ENCODE peak calls at places on chromosomes 7 and 10, in four cellular contexts. B is IMR-90, I is K562, C is GM12878. X is an unnamed sample.

GRCh38 chr10:44963772-44964633 is 4.4 kb downstream of the RASSF4 start:
- DNase-seq in B (no peak), C (no peak), I (no peak), X (no peak)

GRCh38 chr10:22693371-22693784 is 21.0 kb downstream of the PIP4K2A start:
- DNase-seq in C (no peak), I (peak), B (peak), X (no peak)

GRCh38 chr10:116170815-116171250 is 102.2 kb downstream of the GFRA1 start:
- DNase-seq in I (no peak), B (peak), C (no peak), X (no peak)

GRCh38 chr7:39406464-39406863 is 159.7 kb upstream of the YAE1 start:
- DNase-seq in C (peak), I (no peak), B (no peak), X (no peak)

GRCh38 chr10:12742776-12743175 is 258.7 kb downstream of the CCDC3 start:
- DNase-seq in C (peak), I (no peak), B (no peak), X (no peak)

GRCh38 chr10:132961-133898 is 2.0 kb upstream of the ZMYND11 start:
- DNase-seq in B (peak), I (no peak), C (no peak), X (peak)

GRCh38 chr10:6128591-6129383 is 40.0 kb downstream of the RBM17 start:
- DNase-seq in C (no peak), B (peak), I (no peak), X (no peak)

GRCh38 chr10:22821501-22821900 is 106.4 kb upstream of the ARMC3 start:
- DNase-seq in I (no peak), B (peak), C (no peak), X (no peak)

GRCh38 chr7:26944486-26944885 is 80.1 kb upstream of the SKAP2 start:
- DNase-seq in B (no peak), I (no peak), C (no peak), X (no peak)

GRCh38 chr10:104096692-104097091 is 11.0 kb upstream of the COL17A1 start:
- DNase-seq in I (no peak), B (no peak), C (no peak), X (no peak)

GRCh38 chr10:104090597-104090996 is 4.9 kb upstream of the COL17A1 start:
- DNase-seq in C (no peak), I (no peak), B (peak), X (no peak)

GRCh38 chr10:104089621-104090020 is 3.9 kb upstream of the COL17A1 start:
- DNase-seq in B (no peak), C (no peak), I (no peak), X (no peak)

GRCh38 chr10:104088239-104088638 is 2.6 kb upstream of the COL17A1 start:
- DNase-seq in C (no peak), I (no peak), B (no peak), X (no peak)

DNA sequence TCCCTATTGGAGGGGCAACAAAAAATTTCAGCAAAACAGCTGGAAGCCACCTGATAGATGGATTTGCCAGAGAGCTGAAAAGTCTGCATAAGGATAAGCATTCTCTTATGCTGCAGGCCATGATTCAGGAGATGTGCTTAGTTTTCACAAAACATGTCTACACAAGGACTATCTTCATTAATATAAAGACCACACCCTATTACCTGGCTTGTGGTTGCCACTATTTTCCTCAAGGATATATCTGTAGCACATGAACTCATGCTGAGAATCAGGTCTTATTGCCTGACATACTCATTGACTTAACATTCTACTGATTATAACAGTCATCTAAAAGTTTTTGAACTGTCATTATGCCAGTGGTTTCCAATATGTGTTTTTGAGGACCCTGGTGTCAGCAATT is 7.1 kb upstream of the COL17A1 start:
- DNase-seq in B (no peak), I (no peak), C (no peak), X (no peak)
- TF ChIP-seq CEBPB in B (no peak), I (no peak), C (no peak), X (no peak)

GRCh38 chr7:47281966-47282643 is 299.8 kb downstream of the TNS3 start:
- DNase-seq in I (no peak), B (no peak), C (no peak), X (no peak)

GRCh38 chr7:47283497-47284131 is 298.3 kb downstream of the TNS3 start:
- DNase-seq in I (no peak), C (no peak), B (no peak), X (peak)

GRCh38 chr7:47285860-47286491 is 295.9 kb downstream of the TNS3 start:
- DNase-seq in I (no peak), B (no peak), C (no peak), X (no peak)

GRCh38 chr7:47282790-47283496 is 299.0 kb downstream of the TNS3 start:
- DNase-seq in B (no peak), C (no peak), I (no peak), X (no peak)

GRCh38 chr7:47284691-47285246 is 297.1 kb downstream of the TNS3 start:
- DNase-seq in C (no peak), B (no peak), I (no peak), X (no peak)
- TF ChIP-seq RCOR1 in C (no peak), B (no peak), I (no peak), X (no peak)

DNA sequence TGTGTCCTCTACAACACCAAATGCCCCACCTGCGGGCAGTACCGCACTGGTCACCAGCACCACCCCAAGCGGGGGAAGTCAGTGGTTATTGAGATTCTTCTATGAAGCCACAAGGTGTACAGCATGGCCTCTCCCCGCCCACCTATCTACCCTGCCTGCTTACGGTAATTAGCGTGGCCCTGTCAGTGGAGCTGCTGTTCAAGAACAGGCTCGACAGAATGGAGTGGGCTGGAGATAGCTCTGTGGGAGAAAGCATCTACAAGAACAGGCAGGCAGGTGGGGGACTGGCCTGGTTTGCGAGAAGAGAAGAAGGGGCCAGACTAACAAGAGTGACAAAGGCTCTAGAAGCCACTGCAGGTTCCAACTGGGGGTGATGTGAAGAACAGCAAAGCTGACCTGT is 108.3 kb downstream of the RNF216 start:
- DNase-seq in B (no peak), C (no peak), I (no peak), X (no peak)
- TF ChIP-seq CEBPB in B (no peak), C (no peak), I (no peak), X (no peak)

GRCh38 chr7:100888988-100889760 is at the start of gene UFSP1:
- DNase-seq in B (no peak), C (no peak), I (peak), X (no peak)
- TF ChIP-seq RCOR1 in B (no peak), C (no peak), I (no peak), X (no peak)

GRCh38 chr7:12923971-12924370 is 236.5 kb downstream of the ARL4A start:
- DNase-seq in I (no peak), B (peak), C (no peak), X (no peak)

GRCh38 chr7:12929416-12930140 is 242.1 kb downstream of the ARL4A start:
- DNase-seq in I (no peak), C (no peak), B (no peak), X (no peak)

GRCh38 chr7:12927635-12928434 is 240.4 kb downstream of the ARL4A start:
- DNase-seq in C (no peak), I (no peak), B (no peak), X (no peak)

GRCh38 chr7:12930534-12930933 is 243.1 kb downstream of the ARL4A start:
- DNase-seq in C (no peak), I (no peak), B (peak), X (no peak)

GRCh38 chr7:12926236-12926635 is 238.8 kb downstream of the ARL4A start:
- DNase-seq in B (no peak), C (no peak), I (no peak), X (no peak)
- TF ChIP-seq CEBPB in B (no peak), C (no peak), I (no peak), X (no peak)

GRCh38 chr10:121490906-121491519 is 107.2 kb downstream of the FGFR2 start:
- DNase-seq in C (no peak), I (no peak), B (no peak), X (no peak)
- TF ChIP-seq RCOR1 in C (no peak), I (no peak), B (no peak), X (no peak)

GRCh38 chr10:124996854-124997215 is 54.9 kb downstream of the ZRANB1 start:
- DNase-seq in I (no peak), C (no peak), B (no peak), X (no peak)
- TF ChIP-seq CEBPB in I (no peak), C (no peak), B (no peak), X (no peak)

X was measured in A549.